ENCODE peak calls at places on chromosomes 11 and 22, in five cellular contexts. One of them, this sample, is unnamed.

GRCh38 chr11:75518204-75518549 is 7.6 kb downstream of the GDPD5 start:
- DNase-seq in small intestine: no peak
- DNase-seq in tibial nerve: no peak
- DNase-seq in heart left ventricle: no peak
- DNase-seq in mucosa of descending colon: no peak
- DNase-seq in this sample: no peak

GRCh38 chr11:110989734-110990133 is 255.8 kb upstream of the POU2AF2 start:
- DNase-seq in small intestine: no peak
- DNase-seq in tibial nerve: peak; percentile 79
- DNase-seq in heart left ventricle: no peak
- DNase-seq in mucosa of descending colon: no peak
- DNase-seq in this sample: no peak

GRCh38 chr22:27212617-27213177 is 555.3 kb downstream of the MIAT start:
- DNase-seq in small intestine: peak; percentile 77
- DNase-seq in tibial nerve: peak; percentile 91
- DNase-seq in heart left ventricle: peak; percentile 73
- DNase-seq in mucosa of descending colon: peak; percentile 72
- DNase-seq in this sample: peak; percentile 67

GRCh38 chr11:71138737-71139425 is 113.5 kb downstream of the SHANK2 start:
- DNase-seq in small intestine: no peak
- DNase-seq in tibial nerve: no peak
- DNase-seq in heart left ventricle: no peak
- DNase-seq in mucosa of descending colon: no peak
- DNase-seq in this sample: no peak

GRCh38 chr11:43567396-43567975 is 113.1 kb upstream of the HSD17B12 start:
- DNase-seq in small intestine: peak; percentile 45
- DNase-seq in tibial nerve: no peak
- DNase-seq in heart left ventricle: no peak
- DNase-seq in mucosa of descending colon: no peak
- DNase-seq in this sample: no peak

GRCh38 chr22:46710842-46711241 is 27.2 kb downstream of the CERK start:
- DNase-seq in small intestine: no peak
- DNase-seq in tibial nerve: no peak
- DNase-seq in heart left ventricle: no peak
- DNase-seq in mucosa of descending colon: no peak
- DNase-seq in this sample: no peak

GRCh38 chr11:69957849-69958248 is 120.3 kb upstream of the ANO1 start:
- DNase-seq in small intestine: no peak
- DNase-seq in tibial nerve: no peak
- DNase-seq in heart left ventricle: no peak
- DNase-seq in mucosa of descending colon: no peak
- DNase-seq in this sample: no peak

GRCh38 chr11:79438631-79439429 is 2.0 kb downstream of the TENM4 start:
- DNase-seq in small intestine: no peak
- DNase-seq in tibial nerve: peak; percentile 44
- DNase-seq in heart left ventricle: peak; percentile 20
- DNase-seq in mucosa of descending colon: peak; percentile 17
- DNase-seq in this sample: peak; percentile 24

GRCh38 chr11:113967361-113967760 is 7.5 kb upstream of the HTR3A start:
- DNase-seq in small intestine: no peak
- DNase-seq in tibial nerve: no peak
- DNase-seq in heart left ventricle: no peak
- DNase-seq in mucosa of descending colon: no peak
- DNase-seq in this sample: no peak

GRCh38 chr22:38271927-38272372 is 860 bp downstream of the TMEM184B start:
- DNase-seq in small intestine: peak; percentile 65
- DNase-seq in tibial nerve: no peak
- DNase-seq in heart left ventricle: no peak
- DNase-seq in mucosa of descending colon: peak; percentile 75
- DNase-seq in this sample: peak; percentile 56

GRCh38 chr11:106281455-106282173 is 204.2 kb downstream of the AASDHPPT start:
- DNase-seq in small intestine: no peak
- DNase-seq in tibial nerve: no peak
- DNase-seq in heart left ventricle: no peak
- DNase-seq in mucosa of descending colon: no peak
- DNase-seq in this sample: no peak

GRCh38 chr11:120400564-120401364 is 64.6 kb downstream of the ARHGEF12 start:
- DNase-seq in small intestine: peak; percentile 92
- DNase-seq in tibial nerve: peak; percentile 33
- DNase-seq in heart left ventricle: no peak
- DNase-seq in mucosa of descending colon: peak; percentile 47
- DNase-seq in this sample: peak; percentile 37

GRCh38 chr11:86435711-86436110 is 61.0 kb downstream of the CCDC81 start:
- DNase-seq in small intestine: no peak
- DNase-seq in tibial nerve: no peak
- DNase-seq in heart left ventricle: no peak
- DNase-seq in mucosa of descending colon: no peak
- DNase-seq in this sample: no peak

GRCh38 chr11:86427441-86427840 is 52.8 kb downstream of the CCDC81 start:
- DNase-seq in small intestine: no peak
- DNase-seq in tibial nerve: no peak
- DNase-seq in heart left ventricle: no peak
- DNase-seq in mucosa of descending colon: no peak
- DNase-seq in this sample: no peak

GRCh38 chr11:86431258-86431657 is 56.6 kb downstream of the CCDC81 start:
- DNase-seq in small intestine: no peak
- DNase-seq in tibial nerve: no peak
- DNase-seq in heart left ventricle: no peak
- DNase-seq in mucosa of descending colon: no peak
- DNase-seq in this sample: no peak
- H3K4me1 ChIP-seq in small intestine: no peaks in the 10 kb centered on the region
- H3K4me1 ChIP-seq in tibial nerve: no peaks in the 10 kb centered on the region
- H3K4me1 ChIP-seq in heart left ventricle: no peaks in the 10 kb centered on the region
- H3K4me1 ChIP-seq in mucosa of descending colon: no peaks in the 10 kb centered on the region
- H3K4me1 ChIP-seq in this sample: no peaks in the 10 kb centered on the region

GRCh38 chr11:119100246-119100959 is 1.2 kb downstream of the DPAGT1 start:
- DNase-seq in small intestine: peak; percentile 69
- DNase-seq in tibial nerve: no peak
- DNase-seq in heart left ventricle: no peak
- DNase-seq in mucosa of descending colon: peak; percentile 20
- DNase-seq in this sample: no peak
- H3K36me3 ChIP-seq in small intestine: peaks cover 2% of the 10 kb centered on the region
- H3K36me3 ChIP-seq in tibial nerve: peaks cover 24% of the 10 kb centered on the region
- H3K36me3 ChIP-seq in heart left ventricle: no peaks in the 10 kb centered on the region
- H3K36me3 ChIP-seq in mucosa of descending colon: no peaks in the 10 kb centered on the region
- H3K36me3 ChIP-seq in this sample: no peaks in the 10 kb centered on the region

GRCh38 chr22:25564320-25564978 is at the start of gene GRK3:
- DNase-seq in small intestine: peak; percentile 23
- DNase-seq in tibial nerve: peak; percentile 59
- DNase-seq in heart left ventricle: peak; percentile 74
- DNase-seq in mucosa of descending colon: peak; percentile 58
- DNase-seq in this sample: peak; percentile 70
- H3K4me1 ChIP-seq in small intestine: no peaks in the 10 kb centered on the region
- H3K4me1 ChIP-seq in tibial nerve: no peaks in the 10 kb centered on the region
- H3K4me1 ChIP-seq in heart left ventricle: peaks cover 13% of the 10 kb centered on the region
- H3K4me1 ChIP-seq in mucosa of descending colon: no peaks in the 10 kb centered on the region
- H3K4me1 ChIP-seq in this sample: peaks cover 22% of the 10 kb centered on the region

GRCh38 chr11:34072041-34072440 is 20.5 kb downstream of the CAPRIN1 start:
- DNase-seq in small intestine: no peak
- DNase-seq in tibial nerve: no peak
- DNase-seq in heart left ventricle: no peak
- DNase-seq in mucosa of descending colon: no peak
- DNase-seq in this sample: no peak
- H3K36me3 ChIP-seq in small intestine: peaks cover 5% of the 10 kb centered on the region
- H3K36me3 ChIP-seq in tibial nerve: peaks cover 44% of the 10 kb centered on the region
- H3K36me3 ChIP-seq in heart left ventricle: peaks cover 15% of the 10 kb centered on the region
- H3K36me3 ChIP-seq in mucosa of descending colon: peaks cover 4% of the 10 kb centered on the region
- H3K36me3 ChIP-seq in this sample: peaks cover 8% of the 10 kb centered on the region